ENCODE peak calls at places on chromosomes 11 and 22, in four cellular contexts. B is HepG2, N is WTC11, U is K562. M is an unnamed sample.

GRCh38 chr11:74255741-74256369 is 55.6 kb downstream of the P4HA3 start:
- DNase-seq in B (peak), N (peak), U (peak), M (peak)

GRCh38 chr22:44248926-44249325 is 63.8 kb downstream of the SHISAL1 start:
- DNase-seq in B (no peak), N (no peak), U (no peak), M (no peak)

GRCh38 chr11:112961146-112961668 is at the start of gene NCAM1:
- DNase-seq in B (peak), N (peak), U (peak), M (peak)

GRCh38 chr11:17277024-17277584 is 565 bp downstream of the NUCB2 start:
- DNase-seq in B (no peak), N (no peak), U (no peak), M (no peak)

GRCh38 chr11:66549696-66550095 is 3.0 kb downstream of the ACTN3 start:
- DNase-seq in B (no peak), N (no peak), U (no peak), M (no peak)

GRCh38 chr11:79503028-79503427 is 62.2 kb upstream of the TENM4 start:
- DNase-seq in B (no peak), N (no peak), U (no peak), M (no peak)

GRCh38 chr11:118051136-118051610 is 25.7 kb upstream of the TMPRSS4 start:
- DNase-seq in B (no peak), N (no peak), U (no peak), M (no peak)

GRCh38 chr11:34977039-34977906 is 60.9 kb downstream of the PDHX start:
- DNase-seq in B (no peak), N (no peak), U (no peak), M (no peak)

GRCh38 chr11:103380031-103380430 is 270.8 kb downstream of the DYNC2H1 start:
- DNase-seq in B (no peak), N (no peak), U (no peak), M (no peak)
- TF ChIP-seq ELF4 in B (no peak), N (no peak), U (no peak), M (no peak)

GRCh38 chr11:12799373-12799835 is 125.2 kb downstream of the TEAD1 start:
- DNase-seq in B (no peak), N (no peak), U (no peak), M (no peak)

GRCh38 chr11:12797996-12798395 is 123.8 kb downstream of the TEAD1 start:
- DNase-seq in B (no peak), N (no peak), U (no peak), M (no peak)

GRCh38 chr11:12801976-12802375 is 127.8 kb downstream of the TEAD1 start:
- DNase-seq in B (no peak), N (no peak), U (no peak), M (no peak)

GRCh38 chr11:12800032-12800671 is 125.9 kb downstream of the TEAD1 start:
- DNase-seq in B (peak), N (no peak), U (peak), M (peak)

DNA sequence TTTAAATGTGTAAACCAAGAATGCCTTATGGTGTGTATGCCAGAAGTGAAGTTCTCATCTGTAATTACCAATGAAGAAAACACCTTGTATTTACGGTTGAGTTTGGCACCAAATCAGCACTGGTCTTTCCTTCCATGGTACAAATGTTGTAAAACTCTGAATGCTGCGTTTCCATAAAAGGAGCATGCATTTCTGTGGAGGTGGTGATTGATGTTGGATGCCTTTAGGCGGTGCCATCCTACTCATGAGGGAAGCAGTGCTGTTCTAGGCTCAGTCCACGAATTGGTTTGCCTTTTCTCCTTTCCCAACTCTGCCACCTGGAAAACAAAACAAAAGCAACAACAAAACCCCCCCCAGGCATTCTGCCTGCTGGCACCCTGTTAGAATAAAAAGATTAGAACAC is 124.4 kb downstream of the TEAD1 start:
- DNase-seq in B (no peak), N (no peak), U (no peak), M (no peak)
- TF ChIP-seq ELF4 in B (no peak), N (no peak), U (no peak), M (no peak)

GRCh38 chr11:124670732-124671131 is 2.8 kb downstream of the SIAE start:
- DNase-seq in B (no peak), N (no peak), U (no peak), M (no peak)
- TF ChIP-seq ELF4 in B (no peak), N (no peak), U (no peak), M (no peak)

DNA sequence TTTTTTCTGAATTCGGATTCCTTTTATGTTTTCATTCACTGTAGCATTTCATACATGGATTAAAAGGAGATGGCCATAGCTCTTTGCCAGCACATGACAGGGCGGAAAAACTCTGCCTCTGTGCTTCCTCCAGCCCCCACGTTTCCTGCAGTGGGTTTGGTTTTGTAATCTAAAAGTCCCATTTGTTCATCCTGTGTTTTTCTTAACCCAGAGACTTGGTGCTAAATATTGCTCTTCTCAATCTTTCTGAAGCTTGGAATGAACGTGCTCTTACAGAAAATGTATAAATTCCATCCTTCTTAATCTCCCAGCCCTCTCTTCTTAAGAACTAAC is 89.9 kb downstream of the PPP6R3 start:
- DNase-seq in B (no peak), N (no peak), U (no peak), M (no peak)
- TF ChIP-seq ELF4 in B (no peak), N (no peak), U (no peak), M (no peak)

DNA sequence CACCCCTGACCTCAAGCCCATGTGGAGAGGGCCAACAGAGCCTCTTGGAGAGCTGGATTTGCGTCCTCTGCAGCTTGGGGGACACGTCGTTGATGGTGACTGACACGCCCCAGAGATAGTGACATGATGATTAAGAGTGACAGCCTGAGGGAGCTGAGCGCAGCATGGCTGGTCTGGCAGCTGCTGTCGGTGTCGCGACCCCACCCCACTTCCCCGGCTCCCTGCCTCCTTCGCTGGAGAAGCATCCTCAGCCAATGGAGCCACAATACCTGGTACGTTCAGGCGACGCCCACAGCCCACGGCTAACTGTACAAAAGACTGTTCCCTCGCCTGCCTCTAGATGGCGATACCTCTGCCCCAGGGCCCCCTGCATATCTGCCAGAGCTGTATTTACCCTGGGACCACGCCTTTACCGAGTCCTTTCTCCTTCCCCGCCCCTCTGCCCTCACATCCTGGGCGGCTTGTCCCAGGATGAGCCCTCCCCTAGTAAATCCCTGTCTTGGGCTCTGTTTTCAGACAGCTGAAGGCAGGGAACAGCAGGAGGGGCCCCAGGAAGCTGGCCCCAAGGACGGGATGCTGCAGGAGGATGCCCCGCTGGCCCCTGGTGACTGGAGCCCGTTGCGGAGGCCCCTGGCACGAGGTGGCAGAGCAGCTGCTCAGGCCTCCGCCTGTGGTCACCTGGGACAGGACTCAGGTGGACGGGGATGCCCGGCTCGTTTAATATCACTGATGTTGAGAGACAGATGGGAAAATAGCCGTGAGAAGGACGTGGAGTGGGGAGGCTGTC is 90.6 kb downstream of the RPS6KA4 start:
- DNase-seq in B (peak), N (peak), U (peak), M (peak)
- TF ChIP-seq ELF4 in B (no peak), N (no peak), U (no peak), M (no peak)

DNA sequence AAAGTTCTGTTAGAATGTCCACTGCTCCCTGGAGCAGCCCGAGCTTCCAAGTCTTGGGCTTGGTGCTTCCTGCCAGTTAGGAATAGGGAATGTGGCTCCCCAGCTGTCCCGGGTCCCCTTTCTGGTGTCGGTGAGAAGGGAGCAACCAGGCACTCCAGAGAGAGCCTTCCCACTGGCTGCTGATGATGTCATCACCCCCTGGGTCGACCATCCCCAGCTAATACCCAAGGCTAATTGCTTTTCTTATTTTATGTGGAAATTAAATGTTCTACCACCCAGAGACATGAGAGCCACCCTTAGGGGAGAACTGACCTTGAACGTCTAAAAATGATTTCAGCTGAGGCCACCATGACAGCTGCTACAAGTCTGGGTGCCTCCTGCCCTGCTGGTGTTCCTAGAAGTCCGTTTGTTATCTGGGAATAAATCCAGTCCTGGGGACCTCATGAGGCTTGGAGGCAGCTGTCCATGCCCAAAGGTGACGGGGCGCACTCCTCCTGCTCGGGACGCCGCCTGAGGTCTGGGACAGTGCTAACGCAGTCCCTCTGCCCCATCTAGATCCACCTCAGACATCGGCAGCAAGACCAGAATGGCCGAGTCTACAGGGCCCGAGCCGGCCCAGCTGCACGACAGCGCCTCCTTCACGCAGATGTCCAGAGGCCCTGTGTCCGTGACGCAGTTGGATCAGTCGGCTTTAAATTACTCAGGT is 42.3 kb downstream of the C11orf91 start:
- DNase-seq in B (no peak), N (no peak), U (peak), M (peak)
- TF ChIP-seq ELF4 in B (no peak), N (no peak), U (no peak), M (no peak)

DNA sequence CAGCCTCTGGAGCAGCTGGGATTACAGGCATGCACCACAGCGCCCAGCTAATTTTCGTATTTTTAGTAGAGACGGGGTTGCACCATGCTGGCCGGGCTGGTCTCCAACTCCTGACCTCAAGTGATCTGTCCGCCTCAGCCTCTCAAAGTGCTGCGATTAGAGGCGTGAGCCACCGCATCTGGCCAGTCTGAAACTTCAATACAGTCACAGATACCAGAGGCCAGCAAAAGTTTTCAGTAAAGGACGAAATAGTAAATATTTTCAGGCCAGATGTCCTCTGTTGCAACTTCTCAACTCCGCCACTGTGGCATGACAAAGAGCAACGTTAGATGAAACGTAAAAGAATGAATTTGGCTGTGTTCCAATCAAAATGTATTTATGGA is 403.6 kb downstream of the MN1 start:
- DNase-seq in B (no peak), N (no peak), U (no peak), M (no peak)
- TF ChIP-seq ELF4 in B (no peak), N (no peak), U (no peak), M (no peak)

GRCh38 chr22:20642668-20643179 is 131.2 kb upstream of the SERPIND1 start:
- DNase-seq in B (no peak), N (no peak), U (no peak), M (no peak)

GRCh38 chr22:20639750-20640149 is 132.3 kb downstream of the MED15 start:
- DNase-seq in B (no peak), N (no peak), U (no peak), M (no peak)

GRCh38 chr22:20639343-20639742 is 131.9 kb downstream of the MED15 start:
- DNase-seq in B (no peak), N (no peak), U (no peak), M (no peak)

GRCh38 chr22:20641919-20642579 is 131.9 kb upstream of the SERPIND1 start:
- DNase-seq in B (no peak), N (no peak), U (no peak), M (no peak)

GRCh38 chr22:20641198-20641892 is 132.6 kb upstream of the SERPIND1 start:
- DNase-seq in B (no peak), N (no peak), U (no peak), M (no peak)
- TF ChIP-seq ELF4 in B (no peak), N (no peak), U (no peak), M (no peak)

M was measured in HEK293T.